ENCODE peak calls at places on chromosomes 6 and 20, in eight cellular contexts. T, R, U, Z, X, D, N and C are unnamed samples.
A peak's percentile ranks its signal among the peaks of the same experiment; 100 is the strongest.

GRCh38 chr6:118551063-118551672 is 3.1 kb downstream of the PLN start:
- DNase-seq in T (no peak), N (no peak), U (no peak), D (no peak), Z (peak; percentile 70), R (no peak), X (peak; percentile 87), C (peak; percentile 73)

GRCh38 chr6:160882741-160883340 is 108.7 kb upstream of the MAP3K4 start:
- DNase-seq in R (no peak), X (peak; percentile 28), N (no peak), U (no peak), T (peak; percentile 27), D (no peak), Z (peak; percentile 32), C (peak; percentile 59)

GRCh38 chr20:58691405-58691772 is 1.2 kb upstream of the NPEPL1 start:
- DNase-seq in N (no peak), D (no peak), X (no peak), T (peak; percentile 11), R (no peak), U (no peak), Z (no peak), C (no peak)

GRCh38 chr6:145415616-145416015 is 319.7 kb downstream of the EPM2A start:
- DNase-seq in U (no peak), R (no peak), Z (no peak), N (no peak), X (no peak), D (no peak), T (no peak), C (no peak)

GRCh38 chr6:167467793-167468431 is 143.0 kb downstream of the TTLL2 start:
- DNase-seq in D (no peak), T (no peak), X (no peak), N (no peak), U (no peak), Z (no peak), R (no peak), C (no peak)

GRCh38 chr6:15299430-15300131 is 53.7 kb downstream of the JARID2 start:
- DNase-seq in X (peak; percentile 49), N (no peak), U (no peak), D (peak; percentile 32), Z (peak; percentile 61), R (peak; percentile 25), T (peak; percentile 47), C (no peak)

GRCh38 chr20:45963059-45964011 is 8.7 kb downstream of the ZNF335 start:
- DNase-seq in Z (peak; percentile 67), X (peak; percentile 77), D (no peak), R (no peak), T (peak; percentile 16), N (no peak), U (no peak), C (peak; percentile 59)

GRCh38 chr6:3119040-3119723 is 671 bp downstream of the BPHL start:
- DNase-seq in T (no peak), X (peak; percentile 50), U (no peak), N (no peak), R (peak; percentile 27), D (no peak), Z (peak; percentile 59), C (peak; percentile 28)

GRCh38 chr6:22828179-22829062 is 259.1 kb downstream of the HDGFL1 start:
- DNase-seq in Z (peak; percentile 95), X (peak; percentile 99), N (no peak), U (no peak), R (peak; percentile 43), D (peak; percentile 22), T (peak; percentile 51), C (peak; percentile 94)

GRCh38 chr20:7195704-7196103 is 428.2 kb downstream of the BMP2 start:
- DNase-seq in Z (peak; percentile 92), T (peak; percentile 15), D (no peak), R (no peak), N (no peak), X (peak; percentile 99), U (no peak), C (peak; percentile 87)

GRCh38 chr6:5103250-5103649 is 18.1 kb downstream of the PPP1R3G start:
- DNase-seq in R (no peak), U (no peak), X (no peak), Z (peak; percentile 35), D (no peak), N (no peak), T (peak; percentile 86), C (peak; percentile 63)

GRCh38 chr6:149716181-149716580 is 1.7 kb downstream of the LATS1 start:
- DNase-seq in D (no peak), Z (no peak), T (no peak), U (no peak), R (no peak), X (no peak), N (no peak), C (peak; percentile 7)

DNA sequence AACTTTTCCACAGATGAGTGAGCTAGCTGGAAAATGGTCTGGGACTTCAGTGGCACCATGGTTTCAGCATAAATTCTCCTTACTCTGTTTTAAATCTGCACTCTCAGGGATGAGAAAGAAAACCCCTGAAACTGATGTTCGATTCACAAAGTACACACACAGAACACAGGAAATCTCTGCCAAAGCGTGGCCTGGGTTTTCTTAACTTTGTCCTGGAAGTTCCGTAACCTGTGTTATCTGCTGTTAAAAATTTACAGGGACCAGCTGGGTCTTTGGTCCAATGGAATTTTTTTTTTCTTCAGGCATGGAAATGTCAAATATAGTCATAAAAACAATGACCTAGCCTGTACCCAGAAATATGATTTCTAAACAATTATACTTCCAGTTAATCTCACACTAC is 7.3 kb downstream of the SCML4 start:
- DNase-seq in U (no peak), R (no peak), N (no peak), T (no peak), D (no peak), X (no peak), Z (no peak), C (no peak)
- H3K4me3 ChIP-seq in U (no peak overlapping the region), R (no peak overlapping the region), N (no peak overlapping the region), T (no peak overlapping the region), D (no peak overlapping the region), X (no peak overlapping the region), Z (no peak overlapping the region), C (no peak overlapping the region)

DNA sequence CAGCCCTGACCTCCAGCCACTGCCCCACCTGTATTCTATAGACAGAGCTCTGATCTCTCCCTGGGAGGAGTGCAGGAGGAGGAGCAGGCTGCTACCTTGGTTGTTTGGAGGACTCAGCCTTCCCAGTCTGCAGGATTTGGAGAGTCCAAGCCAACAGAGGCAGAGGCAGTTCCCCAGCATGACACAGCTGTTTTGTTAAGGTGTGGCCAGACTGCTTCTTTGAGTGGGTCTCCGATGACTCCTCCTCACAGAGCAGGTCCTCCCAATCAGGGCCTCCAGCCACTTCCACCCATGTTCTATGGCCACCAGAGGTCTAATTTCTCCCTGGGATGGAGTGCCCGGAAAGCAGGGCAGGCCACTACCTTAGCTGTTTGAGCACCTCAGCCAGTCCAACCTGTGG is 203.5 kb downstream of the HACE1 start:
- DNase-seq in X (no peak), Z (no peak), R (no peak), U (no peak), N (no peak), D (no peak), T (no peak), C (no peak)
- TF ChIP-seq CTCF in X (no peak), Z (no peak), R (no peak), U (no peak), N (no peak), D (no peak), T (no peak), C (no peak)

GRCh38 chr6:26332408-26332807 is 32.6 kb upstream of the BTN3A2 start:
- DNase-seq in D (no peak), T (no peak), N (no peak), X (no peak), U (no peak), Z (peak; percentile 35), R (no peak), C (no peak)
- H3K4me3 ChIP-seq in D (no peak overlapping the region), T (no peak overlapping the region), N (no peak overlapping the region), X (peak overlapping the region; percentile 58), U (no peak overlapping the region), Z (peak overlapping the region; percentile 18), R (no peak overlapping the region), C (peak overlapping the region; percentile 72)

GRCh38 chr6:100446922-100447899 is 17.5 kb downstream of the SIM1 start:
- DNase-seq in U (no peak), Z (peak; percentile 74), R (no peak), X (no peak), D (no peak), N (no peak), T (no peak), C (no peak)

GRCh38 chr6:100449239-100449691 is 15.5 kb downstream of the SIM1 start:
- DNase-seq in N (no peak), D (no peak), Z (peak; percentile 36), T (no peak), R (no peak), X (no peak), U (no peak), C (no peak)

GRCh38 chr6:100445512-100445911 is 19.2 kb downstream of the SIM1 start:
- DNase-seq in Z (peak; percentile 64), T (no peak), R (no peak), D (no peak), X (no peak), N (no peak), U (no peak), C (no peak)

GRCh38 chr6:100447900-100448700 is 16.6 kb downstream of the SIM1 start:
- DNase-seq in Z (peak; percentile 64), D (no peak), U (no peak), N (no peak), R (no peak), X (no peak), T (no peak), C (no peak)

DNA sequence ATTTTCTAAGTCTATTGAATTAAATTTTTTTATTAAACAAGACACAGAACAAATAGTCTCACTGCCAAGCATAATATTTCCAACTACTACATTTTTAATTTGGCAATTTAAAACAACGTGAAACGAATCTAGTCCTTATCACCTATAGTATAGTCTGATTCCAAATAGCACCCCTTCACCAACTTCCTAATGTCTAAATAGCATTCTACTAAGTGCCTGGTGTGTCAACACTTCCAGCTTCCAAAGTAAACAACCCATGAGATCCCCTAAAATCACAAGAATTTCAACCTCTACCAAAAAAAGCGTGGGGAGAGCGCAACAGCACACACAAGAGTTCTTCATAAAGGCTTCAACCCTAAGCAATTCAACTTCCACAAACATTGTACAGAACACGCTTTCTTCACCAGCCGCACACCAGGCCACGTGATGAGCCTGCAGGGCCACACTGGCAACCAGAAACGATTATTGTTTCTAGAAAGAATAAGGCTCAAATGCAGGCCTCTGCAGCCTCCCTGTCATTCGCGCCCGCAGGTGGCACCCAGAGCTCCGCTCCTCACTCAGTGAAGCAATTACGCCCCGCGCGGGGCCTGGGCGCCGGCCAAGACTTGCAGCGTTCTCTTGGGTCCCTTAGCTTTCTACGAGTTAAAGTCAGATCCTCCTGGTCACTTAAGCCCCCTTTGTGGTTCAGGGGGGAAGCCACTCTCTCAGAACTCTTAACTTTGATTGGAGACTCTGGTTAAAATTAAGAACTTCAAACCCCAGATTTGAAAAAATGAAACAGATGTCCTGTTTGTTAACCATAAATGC is 18.4 kb downstream of the SIM1 start:
- DNase-seq in Z (peak; percentile 88), X (no peak), U (no peak), T (no peak), R (no peak), D (no peak), N (no peak), C (no peak)
- TF ChIP-seq CTCF in Z (no peak), X (no peak), U (no peak), T (no peak), R (no peak), D (no peak), N (no peak), C (no peak)

GRCh38 chr6:13767121-13767794 is 47.1 kb downstream of the MCUR1 start:
- DNase-seq in T (peak; percentile 40), R (peak; percentile 56), X (peak; percentile 51), U (no peak), D (peak; percentile 68), Z (peak; percentile 64), N (no peak), C (peak; percentile 60)
- H3K4me3 ChIP-seq in T (peak overlapping the region; percentile 57), R (no peak overlapping the region), X (peak overlapping the region; percentile 48), U (peak overlapping the region; percentile 27), D (no peak overlapping the region), Z (peak overlapping the region; percentile 50), N (peak overlapping the region; percentile 54), C (peak overlapping the region; percentile 38)

GRCh38 chr6:10175330-10175729 is 239.5 kb downstream of the TFAP2A start:
- DNase-seq in D (no peak), R (no peak), Z (no peak), N (no peak), U (no peak), T (no peak), X (no peak), C (no peak)
- TF ChIP-seq CTCF in D (no peak), R (no peak), Z (no peak), N (no peak), U (no peak), T (no peak), X (no peak), C (no peak)